ENCODE peak calls at places on chromosomes 13 and 19, in nine cellular contexts. I is NB4; P is AG04450; R is aorta; Q is transverse colon; F is CD8-positive, alpha-beta memory T cell; K is CD4-positive, CD25-positive, alpha-beta regulatory T cell; S is foreskin fibroblast; O is left ventricle myocardium inferior. X is an unnamed sample.

GRCh38 chr13:85557651-85558050 is 241.6 kb downstream of the SLITRK6 start:
- DNase-seq in P (no peak), K (no peak), S (no peak), F (no peak), I (no peak), O (no peak), Q (no peak), R (no peak), X (no peak)

GRCh38 chr19:12825259-12826131 is 8.9 kb downstream of the RTBDN start:
- DNase-seq in P (no peak), F (no peak), R (no peak), K (peak), I (no peak), O (no peak), S (peak), Q (no peak), X (peak)

GRCh38 chr19:42919757-42920079 is 2.0 kb upstream of the PSG6 start:
- DNase-seq in I (no peak), K (no peak), O (no peak), R (no peak), F (no peak), P (no peak), S (no peak), Q (no peak), X (no peak)

GRCh38 chr19:41083516-41083915 is 4.7 kb upstream of the CYP2A13 start:
- DNase-seq in P (no peak), O (no peak), K (no peak), I (no peak), R (no peak), F (no peak), S (no peak), Q (no peak), X (no peak)

GRCh38 chr19:3178377-3178972 is at the start of gene S1PR4:
- DNase-seq in K (peak), O (no peak), S (no peak), F (peak), R (peak), Q (peak), I (peak), P (no peak), X (no peak)

GRCh38 chr19:35086455-35086854 is 29.2 kb upstream of the FXYD3 start:
- DNase-seq in O (no peak), R (no peak), F (no peak), P (no peak), S (no peak), Q (no peak), I (no peak), K (no peak), X (no peak)

GRCh38 chr19:41872775-41873647 is 4.1 kb upstream of the CD79A start:
- DNase-seq in O (peak), P (no peak), S (peak), R (peak), I (peak), F (peak), Q (peak), K (peak), X (peak)

GRCh38 chr13:72397265-72397664 is 330.2 kb downstream of the MZT1 start:
- DNase-seq in K (no peak), P (no peak), R (no peak), S (no peak), I (no peak), O (no peak), Q (no peak), F (no peak), X (no peak)

GRCh38 chr13:38348890-38349289 is 761 bp upstream of the UFM1 start:
- DNase-seq in K (peak), O (no peak), S (no peak), I (peak), F (peak), Q (peak), R (no peak), P (no peak), X (peak)

GRCh38 chr13:27300941-27301586 is 30.4 kb downstream of the RASL11A start:
- DNase-seq in S (no peak), I (no peak), P (no peak), K (no peak), O (no peak), F (no peak), R (no peak), Q (no peak), X (no peak)

GRCh38 chr13:84653915-84654534 is 771.8 kb upstream of the SLITRK1 start:
- DNase-seq in Q (no peak), O (peak), S (no peak), R (no peak), K (no peak), F (no peak), P (no peak), I (no peak), X (peak)

GRCh38 chr13:110677731-110678545 is 28.0 kb downstream of the CARS2 start:
- DNase-seq in P (no peak), Q (no peak), K (no peak), S (no peak), O (no peak), F (no peak), I (no peak), R (no peak), X (no peak)

GRCh38 chr19:40799558-40800338 is 757 bp downstream of the EGLN2 start:
- DNase-seq in O (peak), P (no peak), Q (no peak), S (peak), K (no peak), R (peak), I (peak), F (peak), X (peak)

GRCh38 chr13:41561179-41561578 is 103.8 kb downstream of the RGCC start:
- DNase-seq in S (peak), F (no peak), Q (no peak), O (no peak), I (no peak), P (no peak), K (no peak), R (no peak), X (peak)

GRCh38 chr19:41174297-41174928 is 18.6 kb upstream of the CYP2S1 start:
- DNase-seq in Q (peak), K (no peak), P (no peak), O (no peak), R (no peak), S (no peak), I (no peak), F (no peak), X (no peak)

GRCh38 chr19:19270749-19271571 is 2.1 kb downstream of the TM6SF2 start:
- DNase-seq in O (no peak), Q (no peak), F (no peak), R (no peak), K (no peak), P (no peak), S (no peak), I (no peak), X (no peak)

GRCh38 chr19:44644391-44645016 is 794 bp downstream of the PVR start:
- DNase-seq in Q (peak), O (no peak), R (peak), F (no peak), K (no peak), S (peak), I (peak), P (no peak), X (peak)

GRCh38 chr19:16026756-16027155 is 49.5 kb upstream of the TPM4 start:
- DNase-seq in R (no peak), P (no peak), O (no peak), S (no peak), K (no peak), Q (no peak), F (no peak), I (no peak), X (no peak)

GRCh38 chr13:45047394-45048328 is 58.3 kb downstream of the GPALPP1 start:
- DNase-seq in P (peak), K (peak), S (peak), O (peak), R (peak), I (peak), F (peak), Q (peak), X (peak)

GRCh38 chr19:1942078-1942933 is 1.3 kb downstream of the CSNK1G2 start:
- DNase-seq in P (no peak), R (peak), I (peak), S (peak), F (peak), Q (peak), K (peak), O (peak), X (peak)

GRCh38 chr13:75636339-75637095 is 387 bp downstream of the LMO7 start:
- DNase-seq in F (peak), O (peak), S (peak), K (peak), P (no peak), I (no peak), R (peak), Q (peak), X (peak)

GRCh38 chr13:106507560-106508274 is 27.7 kb downstream of the EFNB2 start:
- DNase-seq in R (no peak), P (peak), K (peak), S (peak), I (peak), F (no peak), Q (no peak), O (no peak), X (no peak)

GRCh38 chr13:37944476-37945442 is 75.2 kb upstream of the TRPC4 start:
- DNase-seq in Q (no peak), S (peak), I (no peak), R (no peak), F (no peak), O (no peak), K (no peak), P (no peak), X (no peak)

GRCh38 chr13:32153056-32153455 is 121.5 kb downstream of the FRY start:
- DNase-seq in Q (no peak), P (peak), K (no peak), S (peak), R (no peak), F (no peak), O (no peak), I (no peak), X (no peak)

GRCh38 chr19:42028304-42029216 is 34.5 kb upstream of the ATP1A3 start:
- DNase-seq in F (no peak), R (no peak), Q (no peak), K (peak), P (no peak), O (no peak), I (peak), S (no peak), X (no peak)

GRCh38 chr19:54172764-54173699 is at the start of gene TMC4:
- DNase-seq in O (no peak), R (no peak), K (peak), Q (peak), I (no peak), F (no peak), S (no peak), P (no peak), X (peak)

GRCh38 chr19:13163609-13164364 is 13.6 kb downstream of the IER2 start:
- DNase-seq in Q (peak), R (peak), K (peak), O (peak), I (peak), S (peak), P (peak), F (peak), X (peak)

GRCh38 chr13:112859128-112859816 is 109.7 kb upstream of the MCF2L start:
- DNase-seq in S (no peak), K (no peak), P (no peak), F (no peak), Q (no peak), I (no peak), O (no peak), R (peak), X (no peak)

GRCh38 chr19:42024622-42025111 is 30.6 kb upstream of the ATP1A3 start:
- DNase-seq in F (no peak), P (peak), K (no peak), Q (peak), S (peak), O (peak), R (peak), I (no peak), X (peak)

GRCh38 chr13:26476111-26476743 is 81.3 kb upstream of the WASF3 start:
- DNase-seq in Q (no peak), O (peak), K (no peak), P (no peak), S (peak), I (no peak), F (no peak), R (peak), X (peak)

GRCh38 chr13:44921931-44922758 is 67.1 kb downstream of the NUFIP1 start:
- DNase-seq in Q (peak), K (no peak), F (no peak), P (peak), R (no peak), I (no peak), S (peak), O (no peak), X (peak)

GRCh38 chr13:48110132-48110868 is 15.4 kb upstream of the MED4 start:
- DNase-seq in K (no peak), F (no peak), I (no peak), O (no peak), P (no peak), S (no peak), Q (no peak), R (no peak), X (no peak)

GRCh38 chr13:51585696-51586095 is 1.4 kb downstream of the WDFY2 start:
- DNase-seq in R (no peak), K (peak), I (peak), F (no peak), P (no peak), S (peak), Q (no peak), O (no peak), X (no peak)

GRCh38 chr19:48681127-48681470 is 8.3 kb upstream of the NTN5 start:
- DNase-seq in F (no peak), Q (no peak), K (no peak), S (peak), O (no peak), P (peak), R (no peak), I (peak), X (no peak)

GRCh38 chr13:20359335-20359734 is 127.2 kb upstream of the GJB6 start:
- DNase-seq in S (peak), I (peak), F (no peak), K (no peak), Q (no peak), R (no peak), P (peak), O (no peak), X (no peak)

GRCh38 chr13:48733739-48734329 is 80.1 kb downstream of the CYSLTR2 start:
- DNase-seq in F (no peak), Q (no peak), O (no peak), K (no peak), R (no peak), I (peak), P (no peak), S (no peak), X (no peak)

GRCh38 chr13:49746111-49746510 is 46.4 kb downstream of the KPNA3 start:
- DNase-seq in S (no peak), Q (peak), F (no peak), O (no peak), P (no peak), R (no peak), K (no peak), I (no peak), X (peak)

GRCh38 chr13:49935171-49936084 is 712 bp downstream of the SPRYD7 start:
- DNase-seq in S (peak), K (peak), I (peak), Q (peak), P (no peak), R (peak), O (peak), F (peak), X (no peak)

DNA sequence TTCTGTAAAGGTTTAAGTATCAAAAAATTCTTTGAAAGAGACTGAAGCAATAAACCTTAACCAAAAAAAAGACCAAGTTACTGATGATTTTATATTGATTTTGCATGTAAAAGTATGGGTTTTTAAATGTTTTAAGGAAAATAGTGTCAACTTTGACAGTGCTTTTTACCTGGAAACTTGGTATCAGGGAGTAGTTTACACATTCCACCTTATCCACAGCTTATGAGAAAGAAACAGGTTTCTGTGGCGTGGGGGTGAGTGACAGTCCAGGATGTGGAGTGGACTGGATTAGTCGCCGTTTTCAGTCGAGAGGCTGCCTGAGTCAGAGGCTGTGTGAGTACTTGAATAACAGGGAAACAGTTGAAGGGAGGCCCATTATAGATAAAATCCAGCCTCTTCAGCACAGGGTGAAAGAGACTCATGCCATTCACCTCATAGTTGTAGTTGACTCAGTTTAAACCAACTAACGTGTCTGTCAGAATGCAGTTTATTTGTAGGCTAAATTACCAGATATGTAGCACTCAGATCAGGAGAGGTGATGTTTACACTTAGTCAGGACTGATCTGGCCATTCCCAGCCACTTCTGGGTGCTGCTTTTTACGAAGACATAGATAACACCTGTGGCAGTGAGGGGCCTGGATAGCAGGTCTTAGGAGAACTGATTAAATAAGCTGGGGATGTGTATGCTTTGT is 595 bp upstream of the GPR183 start:
- DNase-seq in R (no peak), K (peak), S (peak), F (peak), P (no peak), Q (peak), O (no peak), I (peak), X (peak)
- H3K4me3 ChIP-seq in R (no peak), K (peak), S (no peak), F (peak), P (no peak), Q (no peak), O (no peak), I (no peak), X (no peak)

GRCh38 chr13:83549671-83550070 is 332.6 kb downstream of the SLITRK1 start:
- DNase-seq in K (no peak), O (no peak), R (no peak), P (no peak), S (no peak), Q (no peak), I (no peak), F (no peak), X (no peak)
- H3K4me3 ChIP-seq in K (no peak), O (no peak), R (no peak), P (no peak), S (no peak), Q (no peak), I (no peak), F (no peak), X (no peak)

DNA sequence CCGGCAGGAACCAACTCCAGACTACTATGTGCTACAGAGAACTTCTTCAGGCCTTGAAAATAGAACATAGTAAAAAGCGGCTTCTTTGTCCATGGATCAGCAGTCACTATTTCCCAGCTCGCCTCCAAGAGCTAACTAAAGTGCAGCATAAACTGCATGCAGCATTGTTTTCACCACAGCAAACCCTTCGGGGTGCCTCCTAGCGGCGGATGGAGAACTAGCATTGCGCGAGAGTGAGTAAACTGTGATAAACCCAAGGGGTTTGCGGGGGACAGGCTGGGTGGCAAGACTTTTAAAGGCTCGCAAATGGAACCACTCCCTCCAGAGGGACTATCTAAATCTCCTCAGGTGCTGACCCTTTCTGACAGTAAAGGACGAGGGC is 21.6 kb upstream of the SGCG start:
- DNase-seq in K (peak), R (peak), S (peak), I (peak), Q (no peak), F (no peak), O (peak), P (no peak), X (no peak)
- H3K4me3 ChIP-seq in K (no peak), R (no peak), S (peak), I (no peak), Q (peak), F (no peak), O (peak), P (peak), X (no peak)

DNA sequence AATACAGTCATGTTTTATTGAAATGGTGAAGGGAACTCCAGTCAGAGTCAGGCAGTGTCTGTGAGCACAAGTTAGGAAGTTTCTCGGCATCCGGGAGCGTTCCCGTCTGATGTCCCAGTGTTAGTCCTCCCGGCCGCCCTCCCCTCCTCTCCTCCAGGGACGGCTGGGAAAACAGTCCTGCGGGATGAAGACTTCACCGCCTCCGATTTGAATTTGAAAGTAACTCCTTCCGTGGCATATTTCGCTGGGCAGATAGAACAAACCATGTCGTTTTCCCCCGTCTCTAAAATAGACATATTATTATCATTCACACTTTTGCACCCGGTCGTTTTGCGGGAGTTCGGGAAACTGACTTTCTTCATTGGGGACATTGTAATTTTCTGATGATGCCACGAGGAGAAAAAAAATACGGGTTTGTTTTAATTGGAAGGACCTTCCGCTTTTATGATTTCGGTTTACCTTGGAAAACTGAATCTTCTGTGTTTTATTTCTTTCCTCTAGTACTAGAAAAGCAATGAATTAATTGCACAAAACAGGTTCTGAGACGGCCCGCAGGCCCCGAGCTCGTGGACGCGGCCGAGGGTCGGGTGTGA is 76.6 kb downstream of the ZIC5 start:
- DNase-seq in R (no peak), O (no peak), S (peak), I (no peak), P (no peak), F (no peak), Q (peak), K (no peak), X (no peak)
- H3K4me3 ChIP-seq in R (peak), O (peak), S (peak), I (no peak), P (peak), F (peak), Q (peak), K (peak), X (peak)

GRCh38 chr13:29361716-29362115 is 233.8 kb downstream of the SLC7A1 start:
- DNase-seq in R (no peak), Q (no peak), P (no peak), I (no peak), S (no peak), O (no peak), K (no peak), F (no peak), X (no peak)

GRCh38 chr13:29359181-29359580 is 236.3 kb downstream of the SLC7A1 start:
- DNase-seq in S (no peak), I (peak), O (no peak), R (peak), K (no peak), Q (no peak), P (no peak), F (no peak), X (peak)

GRCh38 chr13:29362849-29363604 is 232.5 kb downstream of the SLC7A1 start:
- DNase-seq in R (no peak), S (peak), P (peak), K (peak), F (no peak), I (peak), O (no peak), Q (peak), X (peak)
- H3K4me3 ChIP-seq in R (no peak), S (no peak), P (no peak), K (peak), F (no peak), I (no peak), O (no peak), Q (no peak), X (no peak)

DNA sequence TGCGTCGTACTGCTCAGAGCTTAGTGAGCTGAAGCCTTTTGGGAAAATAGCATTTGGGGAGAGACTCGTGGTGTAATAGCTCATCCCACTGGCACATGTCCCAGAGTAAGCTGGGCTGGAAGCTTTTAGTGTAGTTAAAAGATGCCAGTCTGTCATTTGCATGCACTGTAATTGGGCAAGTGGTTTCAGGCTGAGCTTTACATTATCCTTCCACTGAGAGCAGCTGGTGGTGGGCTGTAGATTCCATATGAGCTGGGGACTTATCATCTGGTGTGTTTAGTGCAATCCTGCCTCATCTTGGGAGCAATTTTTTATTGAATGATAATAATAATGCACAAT is 69.9 kb downstream of the LRCH1 start:
- DNase-seq in S (peak), K (no peak), P (peak), Q (peak), F (no peak), O (peak), I (no peak), R (no peak), X (peak)
- H3K4me3 ChIP-seq in S (peak), K (no peak), P (no peak), Q (no peak), F (no peak), O (peak), I (no peak), R (no peak), X (no peak)

GRCh38 chr13:82522872-82523271 is 1359.4 kb downstream of the SLITRK1 start:
- DNase-seq in S (no peak), K (no peak), O (no peak), F (no peak), P (no peak), Q (no peak), I (no peak), R (no peak), X (no peak)
- H3K4me3 ChIP-seq in S (no peak), K (no peak), O (no peak), F (no peak), P (no peak), Q (no peak), I (no peak), R (no peak), X (no peak)

X was measured in thyroid gland.